ENCODE peak calls at places on chromosomes 2 and 18, in six cellular contexts. F is AG04450, U is hepatocyte, B is foreskin fibroblast, E is kidney, G is fibroblast of mammary gland. K is an unnamed sample.

GRCh38 chr2:47265751-47266231 is 110.7 kb upstream of the STPG4 start:
- DNase-seq in F (no peak), U (no peak), B (no peak), E (no peak), G (no peak), K (no peak)

GRCh38 chr2:201420442-201421113 is 30.7 kb downstream of the TRAK2 start:
- DNase-seq in F (no peak), U (no peak), B (peak), E (no peak), G (peak), K (peak)

GRCh38 chr2:140695163-140695562 is 1435.7 kb downstream of the LRP1B start:
- DNase-seq in F (peak), U (no peak), B (peak), E (no peak), G (peak), K (peak)

GRCh38 chr2:74740395-74741075 is 86.5 kb downstream of the SEMA4F start:
- DNase-seq in F (peak), U (peak), B (peak), E (peak), G (peak), K (peak)

GRCh38 chr18:73908323-73908722 is 239.3 kb downstream of the FBXO15 start:
- DNase-seq in F (no peak), U (peak), B (peak), E (no peak), G (peak), K (no peak)

GRCh38 chr2:207617011-207617671 is 8.1 kb downstream of the METTL21A start:
- DNase-seq in F (peak), U (peak), B (peak), E (no peak), G (peak), K (no peak)

GRCh38 chr2:204226305-204226861 is 289.8 kb downstream of the ICOS start:
- DNase-seq in F (no peak), U (no peak), B (no peak), E (no peak), G (no peak), K (peak)

GRCh38 chr2:36717556-36718266 is 21.2 kb downstream of the VIT start:
- DNase-seq in F (no peak), U (no peak), B (no peak), E (no peak), G (no peak), K (no peak)

GRCh38 chr2:223383315-223383714 is 218.8 kb downstream of the SCG2 start:
- DNase-seq in F (no peak), U (no peak), B (no peak), E (no peak), G (peak), K (no peak)

GRCh38 chr2:220148849-220149248 is 521.4 kb downstream of the SLC4A3 start:
- DNase-seq in F (no peak), U (no peak), B (no peak), E (no peak), G (no peak), K (no peak)

GRCh38 chr2:17827306-17827705 is 11.0 kb downstream of the MSGN1 start:
- DNase-seq in F (no peak), U (no peak), B (no peak), E (no peak), G (no peak), K (no peak)

GRCh38 chr2:138249207-138249606 is 252.4 kb upstream of the SPOPL start:
- DNase-seq in F (no peak), U (no peak), B (no peak), E (no peak), G (no peak), K (no peak)

GRCh38 chr2:152304845-152305244 is 30.1 kb upstream of the FMNL2 start:
- DNase-seq in F (no peak), U (no peak), B (no peak), E (no peak), G (no peak), K (no peak)

GRCh38 chr2:44100351-44100750 is 68.3 kb upstream of the PPM1B start:
- DNase-seq in F (peak), U (peak), B (peak), E (peak), G (peak), K (peak)

GRCh38 chr18:62979172-62979571 is 263.8 kb downstream of the PHLPP1 start:
- DNase-seq in F (peak), U (no peak), B (peak), E (no peak), G (peak), K (no peak)

GRCh38 chr18:79507076-79507545 is 111.4 kb downstream of the NFATC1 start:
- DNase-seq in F (no peak), U (no peak), B (peak), E (peak), G (peak), K (no peak)

GRCh38 chr2:235295831-235296230 is 198.0 kb upstream of the AGAP1 start:
- DNase-seq in F (no peak), U (no peak), B (no peak), E (no peak), G (no peak), K (no peak)

GRCh38 chr18:45688834-45689233 is 35.1 kb upstream of the SLC14A1 start:
- DNase-seq in F (no peak), U (no peak), B (no peak), E (no peak), G (peak), K (no peak)

GRCh38 chr2:241882090-241882625 is 12.6 kb downstream of the RTP5 start:
- DNase-seq in F (no peak), U (no peak), B (peak), E (peak), G (peak), K (no peak)

GRCh38 chr2:113236367-113237159 is 42.2 kb downstream of the PAX8 start:
- DNase-seq in F (no peak), U (no peak), B (no peak), E (peak), G (no peak), K (no peak)

GRCh38 chr2:113237604-113238003 is 41.1 kb downstream of the PAX8 start:
- DNase-seq in F (no peak), U (no peak), B (no peak), E (no peak), G (no peak), K (no peak)

GRCh38 chr2:113242318-113242717 is 36.4 kb downstream of the PAX8 start:
- DNase-seq in F (no peak), U (no peak), B (no peak), E (no peak), G (no peak), K (no peak)

GRCh38 chr2:113240915-113241911 is 37.5 kb downstream of the PAX8 start:
- DNase-seq in F (peak), U (peak), B (peak), E (peak), G (peak), K (peak)

GRCh38 chr2:113240150-113240914 is 38.4 kb downstream of the PAX8 start:
- DNase-seq in F (peak), U (peak), B (peak), E (peak), G (peak), K (peak)
- TF ChIP-seq CTCF in F (peak), U (no peak), B (no peak), E (no peak), G (no peak), K (no peak)

GRCh38 chr18:2847341-2848144 is 737 bp downstream of the EMILIN2 start:
- DNase-seq in F (no peak), U (peak), B (no peak), E (no peak), G (peak), K (no peak)
- H3K4me3 ChIP-seq in F (peak), U (peak), B (peak), E (no peak), G (peak), K (peak)

DNA sequence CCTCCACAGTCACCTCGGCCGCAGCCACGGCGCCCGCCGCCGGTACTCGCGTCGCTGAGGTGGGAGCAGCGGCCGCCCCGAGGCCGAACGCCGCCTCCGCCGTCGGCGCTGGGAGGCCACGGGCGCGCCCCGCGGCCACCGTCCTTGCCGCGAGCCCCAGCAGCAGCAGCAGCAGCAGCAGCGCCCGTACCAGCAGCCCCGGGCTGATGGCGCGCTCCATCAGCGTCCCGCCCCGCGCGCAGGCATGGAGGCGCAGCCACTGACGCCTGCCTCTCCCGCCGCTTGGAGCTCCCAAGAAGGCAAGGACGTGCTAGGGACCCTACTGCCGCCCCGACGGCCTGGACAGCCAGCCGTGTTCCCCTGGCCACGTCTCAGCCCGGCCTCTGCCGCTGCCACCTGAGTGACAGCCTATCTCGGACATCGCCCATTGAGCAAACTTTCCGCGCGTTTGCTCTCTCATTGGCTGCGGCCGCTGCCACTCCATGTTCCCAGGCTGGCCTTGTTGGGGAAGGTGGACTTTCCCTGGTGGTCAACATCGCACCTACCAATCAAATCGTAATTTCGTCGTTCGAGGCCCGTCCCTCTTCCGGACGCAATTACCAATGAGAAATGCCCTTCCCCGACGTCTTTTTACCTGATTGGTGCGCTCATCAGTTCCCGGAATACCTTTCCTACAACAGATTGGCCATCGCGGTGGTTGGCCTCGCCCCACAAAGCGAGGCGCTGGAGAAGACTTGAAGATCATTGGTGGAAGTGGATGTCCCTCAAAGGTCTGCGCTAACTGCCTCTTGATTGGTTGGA is at the start of gene EIF2AK3:
- DNase-seq in F (peak), U (peak), B (peak), E (peak), G (peak), K (peak)
- TF ChIP-seq CTCF in F (no peak), U (no peak), B (no peak), E (peak), G (no peak), K (no peak)

GRCh38 chr2:197037863-197038398 is 111.4 kb upstream of the PGAP1 start:
- DNase-seq in F (no peak), U (no peak), B (no peak), E (no peak), G (peak), K (no peak)
- H3K4me3 ChIP-seq in F (no peak), U (no peak), B (no peak), E (no peak), G (no peak), K (no peak)

DNA sequence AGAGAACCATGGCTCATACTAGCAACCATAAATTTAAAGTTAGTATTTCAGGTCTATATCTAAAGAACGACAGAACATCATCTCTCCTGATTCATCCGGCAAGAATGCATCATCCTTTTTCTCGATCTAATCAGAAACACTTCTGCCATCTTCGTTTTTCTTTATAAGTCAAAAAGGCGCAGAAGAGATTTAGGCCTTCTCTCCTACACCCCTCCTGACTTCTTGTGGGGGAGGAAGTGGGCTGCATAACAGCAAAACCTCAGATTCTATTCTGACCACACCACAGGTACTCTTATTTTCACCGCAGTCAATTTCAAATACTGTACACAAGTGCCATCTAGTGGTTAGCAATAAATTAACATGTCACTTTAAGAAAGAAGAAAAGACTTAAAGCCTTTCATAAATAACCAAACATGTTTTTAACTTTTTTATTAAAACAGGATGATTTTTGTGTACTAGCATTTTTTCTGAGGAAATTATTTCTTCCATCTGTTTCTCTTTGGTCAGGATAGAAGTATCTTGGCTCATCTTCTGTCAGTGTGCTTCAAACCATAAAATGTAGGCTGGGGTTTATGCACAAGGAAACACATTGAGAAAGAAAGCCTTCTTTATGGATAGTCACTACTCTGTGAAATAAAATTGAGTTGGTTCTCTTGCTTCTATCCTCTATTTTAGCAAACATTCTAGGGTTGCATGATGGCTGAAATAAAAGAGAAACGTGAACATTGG is 48.3 kb upstream of the PIK3C3 start:
- DNase-seq in F (peak), U (peak), B (peak), E (no peak), G (peak), K (peak)
- TF ChIP-seq CTCF in F (peak), U (peak), B (peak), E (peak), G (peak), K (peak)

GRCh38 chr18:57439617-57439975 is 4.4 kb downstream of the ONECUT2 start:
- DNase-seq in F (no peak), U (no peak), B (no peak), E (peak), G (no peak), K (no peak)

GRCh38 chr18:57437433-57437781 is 2.2 kb downstream of the ONECUT2 start:
- DNase-seq in F (no peak), U (no peak), B (no peak), E (peak), G (no peak), K (no peak)

GRCh38 chr18:57437782-57438668 is 2.9 kb downstream of the ONECUT2 start:
- DNase-seq in F (no peak), U (peak), B (peak), E (peak), G (peak), K (peak)

GRCh38 chr18:57439985-57440330 is 4.8 kb downstream of the ONECUT2 start:
- DNase-seq in F (no peak), U (no peak), B (no peak), E (no peak), G (no peak), K (no peak)

DNA sequence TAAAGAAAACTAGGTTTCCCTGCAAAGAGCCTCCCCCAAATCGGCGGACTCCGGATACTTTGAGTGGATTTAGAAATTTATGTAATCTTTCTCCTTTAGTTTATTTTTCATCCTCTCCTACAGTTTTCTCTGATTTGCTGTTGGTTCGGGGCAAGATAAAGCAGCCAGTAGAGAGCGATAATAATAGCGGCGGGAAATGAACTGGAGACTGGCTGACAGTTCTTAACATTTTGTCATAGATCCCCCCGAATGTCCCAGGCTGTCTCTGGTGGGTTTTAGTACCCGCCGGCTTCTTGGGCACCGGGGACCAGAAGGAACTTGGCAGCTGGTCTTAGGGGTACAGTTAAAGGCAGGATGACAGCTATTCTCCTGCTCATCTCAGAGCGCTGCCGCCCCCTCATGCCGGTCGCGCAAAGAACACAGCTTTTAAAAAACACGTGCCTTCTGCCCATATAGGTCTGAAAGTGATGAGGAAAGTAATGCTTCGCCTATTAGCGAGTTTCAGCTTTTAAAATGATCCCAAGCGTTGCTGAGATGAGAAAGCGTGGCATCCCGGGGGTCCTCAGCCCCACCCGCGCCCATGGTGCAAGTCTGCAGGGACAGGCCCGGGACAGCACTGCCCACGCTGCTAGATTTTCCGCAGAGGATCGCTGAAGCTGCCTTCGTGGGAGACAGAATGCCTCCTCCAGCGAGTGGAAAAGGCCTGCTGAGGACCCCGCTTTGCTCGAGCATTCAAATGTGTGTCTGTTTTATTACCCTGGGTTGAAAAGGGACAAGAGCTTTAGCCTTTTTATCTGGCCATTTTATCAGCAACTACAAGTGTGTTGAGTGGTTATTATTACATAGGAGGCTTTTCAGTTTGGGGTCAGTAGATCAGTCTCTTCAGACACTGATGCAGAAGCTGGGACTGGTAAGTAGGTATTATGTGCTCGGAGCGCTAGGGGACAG is 3.8 kb downstream of the ONECUT2 start:
- DNase-seq in F (no peak), U (no peak), B (no peak), E (no peak), G (no peak), K (no peak)
- H3K4me3 ChIP-seq in F (no peak), U (no peak), B (no peak), E (no peak), G (no peak), K (no peak)

DNA sequence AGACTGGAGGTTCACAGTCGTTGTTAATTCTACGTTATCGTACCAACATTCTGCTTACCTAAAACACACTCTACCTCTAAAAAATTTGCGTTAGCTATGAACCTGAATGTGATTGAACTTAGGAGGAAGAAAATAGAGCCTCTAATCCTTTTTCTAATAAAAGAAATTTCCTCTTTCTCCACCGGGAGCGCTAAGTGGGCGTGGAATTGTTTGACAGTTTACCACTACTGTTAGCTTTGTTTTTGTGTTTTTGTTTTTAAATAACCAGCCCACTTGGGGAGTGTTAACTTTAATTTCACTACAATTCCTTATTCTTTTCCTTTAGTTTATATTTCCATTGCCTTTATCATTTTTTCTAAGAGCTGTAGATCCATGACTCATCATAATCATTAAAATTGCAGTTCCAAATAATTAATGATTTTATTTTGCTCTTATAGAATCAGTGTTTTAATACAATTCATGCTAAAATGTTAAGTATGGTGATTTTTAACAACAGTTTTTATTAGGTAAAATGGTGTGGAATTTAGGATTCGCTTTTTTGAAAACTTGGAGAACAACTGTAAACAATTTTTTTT is 55.0 kb upstream of the ITM2C start:
- DNase-seq in F (no peak), U (no peak), B (no peak), E (no peak), G (no peak), K (no peak)
- TF ChIP-seq CTCF in F (peak), U (no peak), B (no peak), E (no peak), G (peak), K (peak)

GRCh38 chr18:70920840-70921374 is 632.1 kb downstream of the SOCS6 start:
- DNase-seq in F (no peak), U (no peak), B (no peak), E (peak), G (no peak), K (no peak)
- H3K4me3 ChIP-seq in F (no peak), U (no peak), B (no peak), E (no peak), G (no peak), K (no peak)

DNA sequence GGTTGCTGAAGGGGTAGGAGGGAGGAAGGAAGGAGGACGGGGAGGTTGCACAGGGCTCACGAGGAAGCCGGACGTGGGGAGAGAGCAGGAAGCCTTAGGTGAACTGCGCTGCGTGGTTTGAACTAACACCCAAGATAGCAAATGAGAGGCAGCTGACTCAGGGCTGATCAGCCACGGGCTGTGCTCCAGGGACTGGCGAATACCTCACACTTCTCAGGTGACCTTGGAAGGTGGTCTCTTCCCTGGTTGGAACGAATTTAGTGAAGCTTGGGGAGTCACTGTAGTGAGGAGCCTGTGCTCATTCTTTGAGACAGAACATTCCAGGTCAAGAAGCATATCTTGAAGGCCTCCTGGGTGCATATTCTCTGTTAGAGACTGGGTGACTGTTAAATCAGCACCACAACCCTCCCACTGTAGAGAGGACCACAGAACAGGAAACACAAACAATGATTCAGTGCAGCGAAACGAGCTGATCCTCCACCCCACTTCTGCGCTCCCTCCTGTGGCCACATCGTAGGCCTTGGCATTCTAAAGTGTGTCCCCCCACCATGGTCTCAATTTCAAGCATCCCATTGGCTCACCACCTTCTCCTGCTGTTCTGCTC is 33.8 kb downstream of the TOGARAM2 start:
- DNase-seq in F (no peak), U (no peak), B (peak), E (peak), G (peak), K (no peak)
- TF ChIP-seq CTCF in F (peak), U (no peak), B (no peak), E (no peak), G (peak), K (peak)

GRCh38 chr2:238286987-238287386 is 1.4 kb downstream of the PER2 start:
- DNase-seq in F (no peak), U (no peak), B (no peak), E (peak), G (no peak), K (no peak)
- H3K4me3 ChIP-seq in F (peak), U (no peak), B (peak), E (no peak), G (no peak), K (no peak)